ENCODE peak calls at places on chromosomes 11 and 22, in five cellular contexts. T is T-helper 2 cell treated with Interferon-gamma antibody and Interleukin-4, amounts not matched to agents 5 μg/mL and 100 μg/mL, for 36 hours; J is NCI-H510A treated with DMSO at 0.1 percent for 48 hours; O is GM19239; Y is progenitor cell of endocrine pancreas. P is an unnamed sample.

GRCh38 chr11:330694-331314 is 10.1 kb upstream of the IFITM3 start:
- DNase-seq in J (no peak), T (no peak), Y (no peak), O (no peak), P (no peak)

GRCh38 chr22:49500076-49500460 is 327.6 kb downstream of the BRD1 start:
- DNase-seq in J (no peak), Y (no peak), O (no peak), T (no peak), P (no peak)

GRCh38 chr11:57713849-57714248 is 1.5 kb downstream of the TMX2 start:
- DNase-seq in J (no peak), O (no peak), Y (no peak), T (no peak), P (no peak)

GRCh38 chr11:2122222-2122906 is 16.8 kb downstream of the IGF2 start:
- DNase-seq in T (no peak), J (no peak), Y (peak; percentile 18), O (no peak), P (no peak)

GRCh38 chr11:28108909-28109308 is 721 bp downstream of the METTL15 start:
- DNase-seq in J (no peak), Y (no peak), O (no peak), T (no peak), P (no peak)

GRCh38 chr11:23797624-23798419 is 699.0 kb upstream of the LUZP2 start:
- DNase-seq in Y (no peak), T (no peak), J (no peak), O (no peak), P (no peak)

GRCh38 chr11:83257638-83258229 is 28.4 kb downstream of the CCDC90B start:
- DNase-seq in T (no peak), Y (no peak), J (no peak), O (no peak), P (no peak)

GRCh38 chr22:31647516-31647915 is 14.5 kb downstream of the PISD start:
- DNase-seq in O (no peak), Y (no peak), J (no peak), T (no peak), P (no peak)

GRCh38 chr11:75668508-75669297 is at the start of gene MAP6:
- DNase-seq in J (peak; percentile 80), O (peak; percentile 40), Y (no peak), T (peak; percentile 16), P (peak; percentile 57)

GRCh38 chr11:111923351-111923788 is 4.7 kb downstream of the C11orf52 start:
- DNase-seq in O (no peak), T (no peak), J (no peak), Y (no peak), P (no peak)

GRCh38 chr11:130106381-130106780 is 36.7 kb downstream of the APLP2 start:
- DNase-seq in J (no peak), Y (no peak), T (no peak), O (no peak), P (no peak)

GRCh38 chr11:64705501-64705900 is 17.5 kb downstream of the NRXN2 start:
- DNase-seq in O (no peak), T (no peak), Y (no peak), J (no peak), P (no peak)

GRCh38 chr11:61526956-61527731 is 18.6 kb downstream of the LRRC10B start:
- DNase-seq in O (no peak), T (no peak), J (no peak), Y (no peak), P (no peak)

GRCh38 chr11:57069942-57070341 is 81.2 kb downstream of the OR5AK2 start:
- DNase-seq in J (no peak), O (no peak), Y (no peak), T (no peak), P (no peak)

GRCh38 chr11:19519912-19520641 is 192.6 kb upstream of the NAV2 start:
- DNase-seq in Y (no peak), T (no peak), J (peak; percentile 10), O (no peak), P (no peak)

GRCh38 chr11:41281131-41281742 is 178.2 kb downstream of the LRRC4C start:
- DNase-seq in J (no peak), T (no peak), O (no peak), Y (no peak), P (no peak)

GRCh38 chr11:71977743-71978418 is 20.8 kb upstream of the IL18BP start:
- DNase-seq in Y (no peak), O (no peak), T (peak; percentile 34), J (peak; percentile 44), P (peak; percentile 48)

GRCh38 chr22:43274595-43275240 is 68.5 kb downstream of the SCUBE1 start:
- DNase-seq in O (no peak), J (no peak), T (no peak), Y (no peak), P (no peak)

GRCh38 chr11:116553482-116553881 is 219.3 kb downstream of the BUD13 start:
- DNase-seq in T (no peak), O (no peak), J (no peak), Y (no peak), P (no peak)

GRCh38 chr22:33325232-33326004 is 267.2 kb upstream of the SYN3 start:
- DNase-seq in J (peak; percentile 35), O (peak; percentile 23), T (no peak), Y (no peak), P (peak; percentile 68)

P was measured in GM13977.